ENCODE peak calls at places on chromosomes 11 and 22, in seven cellular contexts. D is keratinocyte; K is OCI-LY7; N is CD4-positive, alpha-beta T cell; I is T-helper 17 cell; S is tibial nerve; O is thoracic aorta. J is an unnamed sample. For H3K9me3, the result is how much of the 10 kb centered on the place peaks cover.

GRCh38 chr22:23903328-23903971 is 9.3 kb downstream of the MIF start:
- DNase-seq in N (no peak), O (no peak), K (no peak), I (no peak), S (no peak), D (no peak), J (no peak)

GRCh38 chr11:13038366-13038765 is 29.2 kb downstream of the RASSF10 start:
- DNase-seq in S (no peak), D (no peak), K (no peak), I (no peak), O (no peak), N (no peak), J (no peak)

GRCh38 chr11:108733479-108734116 is 68.7 kb downstream of the DDX10 start:
- DNase-seq in K (no peak), O (no peak), D (no peak), S (no peak), N (no peak), I (no peak), J (no peak)

GRCh38 chr22:35220221-35220620 is 37.1 kb upstream of the HMGXB4 start:
- DNase-seq in N (no peak), K (no peak), S (no peak), D (no peak), O (no peak), I (no peak), J (no peak)

GRCh38 chr11:104164028-104164520 is at the start of gene PDGFD:
- DNase-seq in K (peak), D (no peak), N (no peak), S (peak), I (no peak), O (peak), J (no peak)

GRCh38 chr11:43833657-43834073 is 47.0 kb upstream of the ALKBH3 start:
- DNase-seq in S (no peak), D (no peak), O (no peak), N (no peak), K (no peak), I (no peak), J (no peak)

GRCh38 chr22:31227186-31227585 is 15.1 kb downstream of the LIMK2 start:
- DNase-seq in D (no peak), I (no peak), K (no peak), N (no peak), S (no peak), O (no peak), J (no peak)

GRCh38 chr11:19428206-19429001 is 187.7 kb upstream of the E2F8 start:
- DNase-seq in N (no peak), D (no peak), S (no peak), I (no peak), K (no peak), O (no peak), J (no peak)

GRCh38 chr22:44807915-44808690 is 55.7 kb downstream of the ARHGAP8 start:
- DNase-seq in O (no peak), K (peak), I (no peak), N (no peak), D (no peak), S (no peak), J (no peak)

GRCh38 chr11:11382858-11383532 is 29.9 kb upstream of the CSNK2A3 start:
- DNase-seq in S (no peak), I (no peak), N (no peak), K (no peak), O (no peak), D (no peak), J (no peak)

GRCh38 chr11:108322666-108323065 is 99.8 kb downstream of the ATM start:
- DNase-seq in N (no peak), O (no peak), D (no peak), K (no peak), S (no peak), I (no peak), J (no peak)

GRCh38 chr11:47485112-47485511 is 36.2 kb upstream of the RAPSN start:
- DNase-seq in D (no peak), O (no peak), N (no peak), S (no peak), K (no peak), I (no peak), J (no peak)

GRCh38 chr11:47480762-47481161 is 31.8 kb upstream of the RAPSN start:
- DNase-seq in I (no peak), D (no peak), K (no peak), N (no peak), S (no peak), O (no peak), J (no peak)

GRCh38 chr11:47487421-47487820 is 38.5 kb upstream of the RAPSN start:
- DNase-seq in K (no peak), D (no peak), S (no peak), I (no peak), N (no peak), O (no peak), J (no peak)

GRCh38 chr11:47478651-47479329 is 29.9 kb upstream of the RAPSN start:
- DNase-seq in O (no peak), D (no peak), N (no peak), S (no peak), I (no peak), K (no peak), J (no peak)

DNA sequence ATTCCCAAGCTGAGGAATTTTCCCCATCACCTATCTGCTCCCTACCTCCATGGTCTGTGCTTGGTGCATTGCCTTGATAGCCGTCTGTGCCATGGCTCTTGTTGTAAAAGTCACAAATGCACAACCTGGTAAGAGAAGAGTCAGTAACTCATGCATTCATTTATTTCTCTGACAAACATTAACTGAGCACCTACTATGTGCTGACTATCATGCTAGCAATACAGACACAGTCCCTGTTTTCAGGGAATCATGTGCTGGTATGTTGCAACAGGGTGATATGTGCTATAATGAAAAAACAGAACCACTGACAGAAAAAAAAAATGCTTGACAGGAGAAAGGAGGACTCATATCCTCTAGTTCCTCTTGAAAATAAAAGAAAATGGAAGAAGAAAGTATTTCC is 34.5 kb upstream of the RAPSN start:
- DNase-seq in I (no peak), K (no peak), D (no peak), N (no peak), S (no peak), O (no peak), J (no peak)
- H3K9me3 ChIP-seq in I (under half), K (under half), D (under half), N (under half), S (under half), O (under half), J (under half)

DNA sequence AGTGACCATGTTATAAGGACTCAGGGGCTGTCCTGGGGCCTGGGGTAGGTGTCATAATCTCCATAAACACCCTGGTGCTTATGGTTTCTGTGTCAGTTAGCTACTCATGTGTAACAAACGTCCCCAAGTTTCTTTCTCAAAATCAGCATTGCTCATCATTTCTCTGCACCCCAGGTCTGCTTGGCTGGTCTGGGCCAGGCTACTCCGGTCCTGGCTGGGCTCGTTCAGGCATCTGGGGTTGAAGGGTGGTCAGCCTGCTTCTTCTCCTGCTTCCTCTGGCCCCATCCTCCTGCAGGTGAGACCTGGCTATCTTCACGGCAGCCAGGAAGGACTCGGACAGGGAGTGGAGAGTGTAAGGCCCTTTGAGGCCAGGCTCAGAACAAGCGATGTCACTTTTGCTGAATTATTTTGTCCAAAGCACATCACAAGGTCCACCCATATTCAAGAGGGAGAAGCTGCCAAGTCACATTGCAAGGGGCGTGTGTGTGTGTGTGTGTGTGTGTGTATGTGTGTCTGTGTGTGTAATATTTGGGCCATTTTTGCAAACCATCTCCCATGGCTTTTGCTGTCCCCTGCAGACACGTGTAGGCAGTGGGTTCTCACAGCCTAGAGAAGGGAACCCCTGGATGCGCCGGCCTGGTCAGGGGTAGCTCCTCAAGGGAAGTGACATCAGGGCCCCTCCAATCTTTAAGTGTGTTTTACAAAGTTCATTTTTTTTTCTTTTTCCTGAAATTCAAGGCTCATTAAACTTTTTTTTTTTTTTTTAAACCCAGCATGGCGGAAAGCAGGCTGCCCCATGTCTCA is 535.8 kb downstream of the TBC1D22A start:
- DNase-seq in O (no peak), S (no peak), N (no peak), I (no peak), D (no peak), K (no peak), J (no peak)
- H3K9me3 ChIP-seq in O (under half), S (under half), N (under half), I (under half), D (under half), K (under half), J (under half)

DNA sequence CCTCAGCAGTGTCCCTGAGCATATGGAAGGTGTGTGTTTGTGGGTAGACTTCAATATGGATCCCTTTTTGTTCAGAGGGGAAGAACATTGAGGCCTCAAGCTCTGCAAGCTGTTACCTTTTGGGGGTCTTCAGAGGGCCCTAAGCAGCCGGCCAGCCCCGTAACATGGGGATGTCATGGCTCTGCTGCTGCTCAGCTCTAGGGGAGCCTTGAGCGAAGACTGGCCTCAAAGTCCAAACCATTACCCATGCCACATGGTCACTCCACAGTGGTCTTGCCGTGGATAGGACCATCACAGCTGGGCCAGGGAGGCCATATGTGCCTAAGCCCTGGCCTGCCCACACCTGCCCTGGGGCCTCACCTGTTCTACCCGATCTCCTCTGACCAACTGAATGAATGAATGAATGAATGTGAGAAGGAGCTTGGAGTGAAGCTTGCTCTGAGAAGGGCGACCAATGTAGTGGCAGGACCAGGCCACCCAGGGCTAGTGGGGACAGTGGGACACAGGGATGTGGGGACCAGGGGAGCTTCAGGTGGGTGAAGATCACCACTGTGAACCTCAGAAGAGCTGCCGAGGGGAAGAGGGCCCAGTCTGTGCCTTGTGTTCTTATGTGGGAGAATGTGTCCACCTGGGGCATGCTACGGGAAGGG is 754.6 kb downstream of the BRD1 start:
- DNase-seq in O (no peak), I (no peak), N (no peak), S (no peak), D (no peak), K (no peak), J (no peak)
- H3K9me3 ChIP-seq in O (under half), I (under half), N (under half), S (under half), D (under half), K (under half), J (under half)

GRCh38 chr22:48952256-48953102 is 875.2 kb downstream of the BRD1 start:
- DNase-seq in I (no peak), D (no peak), N (no peak), K (no peak), S (no peak), O (no peak), J (no peak)
- H3K9me3 ChIP-seq in I (under half), D (under half), N (under half), K (under half), S (under half), O (under half), J (under half)

GRCh38 chr11:17366491-17366890 is 14.9 kb downstream of the NCR3LG1 start:
- DNase-seq in K (no peak), D (no peak), S (no peak), I (no peak), N (no peak), O (no peak), J (no peak)

GRCh38 chr11:17371614-17372013 is 16.8 kb downstream of the KCNJ11 start:
- DNase-seq in O (no peak), N (no peak), D (no peak), K (peak), I (no peak), S (no peak), J (no peak)

GRCh38 chr11:17368551-17368950 is 17.0 kb downstream of the NCR3LG1 start:
- DNase-seq in S (no peak), K (no peak), N (no peak), D (no peak), O (no peak), I (no peak), J (no peak)

GRCh38 chr11:17369685-17370243 is 18.2 kb downstream of the NCR3LG1 start:
- DNase-seq in K (no peak), I (no peak), N (no peak), D (no peak), O (no peak), S (no peak), J (no peak)

DNA sequence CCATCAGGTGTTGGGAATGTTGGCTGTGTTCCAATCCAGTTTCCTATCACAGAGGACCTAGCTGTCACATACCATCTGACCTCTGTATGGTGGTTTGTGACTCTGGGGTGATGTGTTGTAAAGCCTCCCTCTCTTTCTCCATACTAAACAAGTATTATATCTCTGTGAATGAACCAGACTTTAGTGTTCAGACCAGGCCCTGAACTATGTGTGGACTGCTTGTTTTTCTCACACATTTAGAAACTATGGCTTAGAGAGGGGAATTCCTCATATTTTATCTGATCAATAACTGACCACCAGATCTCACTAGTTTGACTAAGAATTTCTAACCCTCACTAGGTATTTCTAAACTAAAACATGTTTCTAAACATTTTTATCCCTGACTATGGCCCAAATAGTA is 17.5 kb downstream of the NCR3LG1 start:
- DNase-seq in I (no peak), D (no peak), O (no peak), S (no peak), K (no peak), N (no peak), J (no peak)
- H3K9me3 ChIP-seq in I (under half), D (under half), O (under half), S (under half), K (under half), N (under half), J (under half)

GRCh38 chr11:91513734-91514133 is 710.9 kb upstream of the FAT3 start:
- DNase-seq in S (no peak), O (no peak), D (no peak), K (no peak), N (no peak), I (no peak), J (no peak)
- H3K9me3 ChIP-seq in S (under half), O (under half), D (under half), K (under half), N (under half), I (under half), J (under half)

DNA sequence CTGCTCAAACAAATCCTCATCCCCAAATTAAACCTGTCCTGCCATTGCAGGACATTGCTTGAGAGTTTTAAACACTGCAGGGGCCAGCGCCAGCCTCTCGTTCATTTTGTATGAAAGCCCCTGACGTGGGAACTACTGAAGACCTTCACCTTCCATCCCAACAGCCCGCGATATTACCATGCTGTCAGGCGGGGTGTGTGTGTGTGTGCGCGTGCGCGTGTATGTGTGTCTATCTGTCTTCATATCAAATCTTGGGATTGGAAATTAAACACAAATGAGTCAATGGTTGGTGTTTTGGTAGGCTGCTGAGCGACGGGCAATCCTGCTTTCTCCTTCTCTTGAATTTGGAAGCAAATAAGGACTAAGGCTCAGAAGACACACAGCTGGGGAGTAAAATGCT is 776.9 kb downstream of the TBC1D22A start:
- DNase-seq in S (no peak), I (no peak), D (no peak), K (no peak), N (no peak), O (no peak), J (no peak)
- H3K9me3 ChIP-seq in S (under half), I (under half), D (under half), K (under half), N (under half), O (under half), J (under half)

GRCh38 chr22:40181323-40181722 is 3.6 kb downstream of the TNRC6B start:
- DNase-seq in S (no peak), N (no peak), K (no peak), D (no peak), O (no peak), I (no peak), J (no peak)
- H3K9me3 ChIP-seq in S (under half), N (under half), K (under half), D (under half), O (under half), I (under half), J (under half)

GRCh38 chr11:72507050-72507449 is 72.7 kb upstream of the CLPB start:
- DNase-seq in O (no peak), I (no peak), K (no peak), D (no peak), N (no peak), S (no peak), J (no peak)
- H3K9me3 ChIP-seq in O (under half), I (under half), K (under half), D (under half), N (under half), S (under half), J (under half)

J was measured in esophagus squamous epithelium.